ENCODE peak calls at places on chromosome 17, in five cellular contexts. B is colonic mucosa, W is mammary epithelial cell, M is mesendoderm, D is IMR-90. N is an unnamed sample.

GRCh38 chr17:9951803-9952202 is 46.7 kb upstream of the RCVRN start:
- DNase-seq in B (no peak), W (no peak), M (no peak), D (no peak), N (no peak)

GRCh38 chr17:77068915-77069314 is 71.9 kb upstream of the SEC14L1 start:
- DNase-seq in B (no peak), W (peak; percentile 54), M (peak; percentile 16), D (no peak), N (no peak)

GRCh38 chr17:69761767-69762321 is 313.2 kb upstream of the KCNJ16 start:
- DNase-seq in B (no peak), W (peak; percentile 87), M (peak; percentile 86), D (peak; percentile 99), N (peak; percentile 83)

GRCh38 chr17:7296189-7296861 is 1.9 kb upstream of the YBX2 start:
- DNase-seq in B (peak; percentile 83), W (peak; percentile 69), M (peak; percentile 87), D (peak; percentile 74), N (peak; percentile 94)

GRCh38 chr17:57288034-57288752 is 31.9 kb downstream of the MSI2 start:
- DNase-seq in B (no peak), W (no peak), M (no peak), D (peak; percentile 33), N (no peak)

GRCh38 chr17:44672479-44673093 is 16.3 kb downstream of the MEIOC start:
- DNase-seq in B (no peak), W (no peak), M (peak; percentile 40), D (peak; percentile 34), N (peak; percentile 78)

GRCh38 chr17:3527896-3528603 is 29.6 kb downstream of the TRPV3 start:
- DNase-seq in B (no peak), W (no peak), M (no peak), D (no peak), N (no peak)

GRCh38 chr17:64156670-64157069 is 26.7 kb upstream of the ERN1 start:
- DNase-seq in B (no peak), W (no peak), M (no peak), D (no peak), N (no peak)

GRCh38 chr17:54029196-54029595 is 206.5 kb downstream of the KIF2B start:
- DNase-seq in B (no peak), W (no peak), M (no peak), D (no peak), N (no peak)

GRCh38 chr17:68445671-68446070 is 11.6 kb downstream of the WIPI1 start:
- DNase-seq in B (no peak), W (no peak), M (no peak), D (no peak), N (no peak)

GRCh38 chr17:7747586-7747985 is 30.0 kb downstream of the DNAH2 start:
- DNase-seq in B (no peak), W (no peak), M (peak; percentile 66), D (peak; percentile 72), N (peak; percentile 52)

GRCh38 chr17:64024781-64025731 is 4.6 kb upstream of the ICAM2 start:
- DNase-seq in B (peak; percentile 21), W (no peak), M (no peak), D (peak; percentile 37), N (no peak)

GRCh38 chr17:48814504-48814903 is 2.5 kb downstream of the TTLL6 start:
- DNase-seq in B (peak; percentile 78), W (no peak), M (peak; percentile 74), D (peak; percentile 37), N (peak; percentile 80)

GRCh38 chr17:74566132-74566753 is 1.1 kb downstream of the CD300H start:
- DNase-seq in B (peak; percentile 35), W (peak; percentile 25), M (peak; percentile 70), D (no peak), N (peak; percentile 4)

GRCh38 chr17:61487668-61488595 is 35.7 kb downstream of the TBX4 start:
- DNase-seq in B (no peak), W (no peak), M (no peak), D (no peak), N (no peak)

GRCh38 chr17:49996495-49997255 is 1.7 kb upstream of the DLX3 start:
- DNase-seq in B (peak; percentile 45), W (no peak), M (peak; percentile 40), D (peak; percentile 12), N (peak; percentile 79)

GRCh38 chr17:51270675-51271074 is 10.3 kb downstream of the UTP18 start:
- DNase-seq in B (no peak), W (no peak), M (no peak), D (no peak), N (no peak)

GRCh38 chr17:45748911-45749310 is 35.2 kb upstream of the CRHR1 start:
- DNase-seq in B (no peak), W (no peak), M (no peak), D (no peak), N (no peak)

GRCh38 chr17:62572488-62573469 is 54.7 kb upstream of the MRC2 start:
- DNase-seq in B (no peak), W (no peak), M (no peak), D (peak; percentile 53), N (peak; percentile 50)

GRCh38 chr17:60599620-60600489 is at the start of gene PPM1D:
- DNase-seq in B (peak; percentile 99), W (peak; percentile 98), M (peak; percentile 99), D (peak; percentile 99), N (peak; percentile 100)

GRCh38 chr17:55395803-55396505 is 25.7 kb downstream of the MMD start:
- DNase-seq in B (no peak), W (no peak), M (no peak), D (no peak), N (no peak)

GRCh38 chr17:16872836-16873653 is 98.9 kb downstream of the TNFRSF13B start:
- DNase-seq in B (peak; percentile 64), W (peak; percentile 8), M (peak; percentile 61), D (no peak), N (peak; percentile 6)

GRCh38 chr17:54900457-54901229 is at the start of gene TOM1L1:
- DNase-seq in B (peak; percentile 87), W (peak; percentile 78), M (peak; percentile 88), D (peak; percentile 46), N (peak; percentile 91)

GRCh38 chr17:55161935-55162555 is 102.7 kb upstream of the HLF start:
- DNase-seq in B (no peak), W (peak; percentile 89), M (peak; percentile 1), D (peak; percentile 95), N (peak; percentile 65)

GRCh38 chr17:43768382-43768781 is 9.8 kb upstream of the SOST start:
- DNase-seq in B (peak; percentile 66), W (no peak), M (no peak), D (no peak), N (no peak)

GRCh38 chr17:16439303-16439791 is 24.0 kb downstream of the TRPV2 start:
- DNase-seq in B (peak; percentile 42), W (no peak), M (no peak), D (no peak), N (peak; percentile 66)

GRCh38 chr17:33038740-33039139 is 47.1 kb downstream of the SPACA3 start:
- DNase-seq in B (peak; percentile 52), W (peak; percentile 54), M (peak; percentile 70), D (peak; percentile 15), N (no peak)

GRCh38 chr17:47184671-47185070 is 4.4 kb downstream of the CDC27 start:
- DNase-seq in B (no peak), W (no peak), M (peak; percentile 5), D (no peak), N (peak; percentile 59)
- H3K9ac ChIP-seq in B (no peak overlapping the region), W (no peak overlapping the region), M (no peak overlapping the region), D (no peak overlapping the region), N (peak overlapping the region; percentile 13)

DNA sequence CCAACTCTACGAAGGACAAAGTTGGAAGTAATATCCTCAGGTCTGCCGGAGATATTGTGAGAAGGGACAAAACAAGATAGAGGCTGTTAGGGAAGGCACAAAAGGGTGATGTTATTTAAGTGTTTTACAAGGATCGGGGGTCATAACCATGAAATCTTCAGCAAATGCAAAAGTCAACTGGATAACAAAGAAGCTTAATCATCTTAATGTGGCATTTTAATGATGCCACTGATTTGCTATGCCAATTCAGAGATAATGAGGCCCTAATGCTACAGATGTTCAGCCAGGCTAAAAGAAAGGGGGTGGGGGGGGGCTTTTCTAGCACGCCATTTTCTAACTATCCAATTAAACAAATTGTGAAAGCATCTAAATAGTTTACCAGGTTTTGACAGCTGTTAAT is 63.1 kb downstream of the IKZF3 start:
- DNase-seq in B (no peak), W (no peak), M (no peak), D (no peak), N (no peak)
- H3K4me1 ChIP-seq in B (no peaks in the 10 kb centered on the region), W (no peaks in the 10 kb centered on the region), M (no peaks in the 10 kb centered on the region), D (no peaks in the 10 kb centered on the region), N (no peaks in the 10 kb centered on the region)

GRCh38 chr17:75779987-75780889 is 4.4 kb upstream of the UNK start:
- DNase-seq in B (no peak), W (no peak), M (no peak), D (no peak), N (no peak)
- H3K4me3 ChIP-seq in B (no peak overlapping the region), W (no peak overlapping the region), M (no peak overlapping the region), D (no peak overlapping the region), N (peak overlapping the region; percentile 92)

DNA sequence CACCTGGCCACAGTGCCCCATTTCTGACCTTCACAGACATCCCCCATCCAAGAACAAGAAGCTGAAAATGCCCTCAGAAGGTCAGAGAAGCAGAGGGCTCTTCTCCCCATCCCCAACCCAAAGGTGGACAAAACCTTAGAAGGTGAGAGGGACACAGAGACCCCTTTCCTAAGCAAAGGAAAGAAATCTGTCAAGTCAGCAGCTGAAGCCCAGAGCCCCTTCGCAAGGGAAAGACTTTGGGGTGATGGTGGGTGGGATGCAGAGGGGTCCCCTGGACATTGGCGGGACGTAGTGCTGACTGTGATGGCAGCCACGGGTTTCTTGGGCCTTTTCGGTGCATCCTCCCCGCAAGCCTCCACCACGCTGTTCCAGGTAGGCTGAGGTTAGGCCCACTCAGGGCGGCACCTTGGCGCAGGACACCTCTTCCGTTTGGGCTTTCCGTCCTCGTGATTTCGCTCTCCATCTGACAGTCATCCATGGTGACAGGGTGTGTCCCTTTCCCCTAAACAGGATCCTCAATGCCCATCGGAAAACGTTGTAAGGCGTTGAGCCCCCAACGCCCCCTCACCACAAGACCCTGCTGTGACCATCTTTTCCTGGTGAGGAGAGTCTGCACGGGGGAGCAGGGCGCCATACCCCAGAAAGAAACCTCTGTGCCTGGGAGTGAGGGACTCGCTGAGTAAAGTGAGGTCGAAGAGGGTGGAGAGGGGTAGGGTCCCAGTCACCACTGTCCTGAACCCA is 10.7 kb upstream of the GSDMA start:
- DNase-seq in B (peak; percentile 47), W (no peak), M (no peak), D (no peak), N (no peak)
- H3K9ac ChIP-seq in B (peak overlapping the region; percentile 79), W (no peak overlapping the region), M (peak overlapping the region; percentile 50), D (peak overlapping the region; percentile 78), N (peak overlapping the region; percentile 65)

GRCh38 chr17:81309140-81309858 is 14.2 kb upstream of the SLC38A10 start:
- DNase-seq in B (peak; percentile 97), W (peak; percentile 12), M (peak; percentile 90), D (peak; percentile 51), N (peak; percentile 81)
- H3K4me1 ChIP-seq in B (peaks cover 8% of the 10 kb centered on the region), W (peaks cover 28% of the 10 kb centered on the region), M (peaks cover 2% of the 10 kb centered on the region), D (peaks cover 6% of the 10 kb centered on the region), N (peaks cover 13% of the 10 kb centered on the region)

GRCh38 chr17:31580331-31581021 is 189.0 kb downstream of the RAB11FIP4 start:
- DNase-seq in B (no peak), W (peak; percentile 91), M (no peak), D (peak; percentile 85), N (peak; percentile 85)

GRCh38 chr17:31579265-31579664 is 187.8 kb downstream of the RAB11FIP4 start:
- DNase-seq in B (no peak), W (peak; percentile 76), M (no peak), D (peak; percentile 57), N (peak; percentile 76)

GRCh38 chr17:31582151-31582907 is 190.9 kb downstream of the RAB11FIP4 start:
- DNase-seq in B (peak; percentile 20), W (no peak), M (no peak), D (peak; percentile 36), N (peak; percentile 64)

GRCh38 chr17:31581491-31581890 is 190.0 kb downstream of the RAB11FIP4 start:
- DNase-seq in B (no peak), W (no peak), M (no peak), D (peak; percentile 29), N (peak; percentile 40)

GRCh38 chr17:31581022-31581483 is 189.6 kb downstream of the RAB11FIP4 start:
- DNase-seq in B (no peak), W (peak; percentile 83), M (no peak), D (peak; percentile 68), N (peak; percentile 67)
- H3K4me3 ChIP-seq in B (no peak overlapping the region), W (no peak overlapping the region), M (no peak overlapping the region), D (no peak overlapping the region), N (peak overlapping the region; percentile 31)